ENCODE peak calls at places on chromosomes 2 and 18, in four cellular contexts. Q, C, O and M are unnamed samples.

GRCh38 chr2:70029814-70030409 is 57.4 kb upstream of the PCBP1 start:
- DNase-seq in Q (peak), C (no peak), O (peak), M (peak)

GRCh38 chr2:26018184-26018716 is 15.6 kb upstream of the RAB10 start:
- DNase-seq in Q (peak), C (no peak), O (peak), M (peak)

GRCh38 chr18:36012891-36013290 is 40.4 kb downstream of the RMP24 start:
- DNase-seq in Q (no peak), C (no peak), O (no peak), M (peak)

GRCh38 chr2:136019304-136019703 is 33.9 kb upstream of the DARS1 start:
- DNase-seq in Q (no peak), C (no peak), O (no peak), M (no peak)

GRCh38 chr2:230908595-230909191 is 16.3 kb downstream of the GPR55 start:
- DNase-seq in Q (no peak), C (no peak), O (peak), M (peak)

GRCh38 chr2:18402-19271 is 27.7 kb downstream of the FAM110C start:
- DNase-seq in Q (peak), C (no peak), O (no peak), M (no peak)

GRCh38 chr2:233489666-233490065 is 76.9 kb downstream of the USP40 start:
- DNase-seq in Q (no peak), C (no peak), O (no peak), M (peak)

GRCh38 chr18:54280206-54280550 is 10.9 kb downstream of the POLI start:
- DNase-seq in Q (peak), C (no peak), O (no peak), M (no peak)

GRCh38 chr2:150548527-150548926 is 61.1 kb upstream of the RND3 start:
- DNase-seq in Q (peak), C (no peak), O (no peak), M (peak)

GRCh38 chr2:23480991-23481797 is 96.2 kb downstream of the KLHL29 start:
- DNase-seq in Q (peak), C (no peak), O (no peak), M (peak)

GRCh38 chr2:19911799-19912509 is 10.2 kb upstream of the TTC32 start:
- DNase-seq in Q (no peak), C (no peak), O (no peak), M (peak)

GRCh38 chr2:15082105-15083058 is 449.9 kb downstream of the LRATD1 start:
- DNase-seq in Q (no peak), C (no peak), O (no peak), M (no peak)

GRCh38 chr2:162073776-162074578 is at the start of gene DPP4:
- DNase-seq in Q (peak), C (peak), O (peak), M (no peak)

GRCh38 chr2:129727286-129727685 is 252.2 kb upstream of the RAB6C start:
- DNase-seq in Q (no peak), C (no peak), O (no peak), M (no peak)

GRCh38 chr2:224910535-224910934 is 131.7 kb downstream of the DOCK10 start:
- DNase-seq in Q (no peak), C (no peak), O (no peak), M (peak)

GRCh38 chr18:50734342-50734741 is 85.5 kb downstream of the MRO start:
- DNase-seq in Q (peak), C (no peak), O (no peak), M (no peak)

GRCh38 chr2:2856723-2857415 is 520.7 kb downstream of the EIPR1 start:
- DNase-seq in Q (no peak), C (no peak), O (no peak), M (no peak)

GRCh38 chr2:222448806-222449205 is 24.5 kb downstream of the SGPP2 start:
- DNase-seq in Q (no peak), C (no peak), O (no peak), M (peak)

GRCh38 chr2:191650896-191651773 is 26.8 kb upstream of the NABP1 start:
- DNase-seq in Q (no peak), C (no peak), O (no peak), M (peak)

GRCh38 chr18:11119550-11119949 is 29.8 kb downstream of the PIEZO2 start:
- DNase-seq in Q (no peak), C (no peak), O (no peak), M (peak)

GRCh38 chr18:59057493-59057795 is 82.2 kb upstream of the SEC11C start:
- DNase-seq in Q (no peak), C (no peak), O (no peak), M (no peak)

GRCh38 chr2:226910384-226910783 is 74.5 kb downstream of the RHBDD1 start:
- DNase-seq in Q (no peak), C (no peak), O (no peak), M (no peak)

GRCh38 chr18:59908790-59909189 is 9.0 kb downstream of the PMAIP1 start:
- DNase-seq in Q (no peak), C (no peak), O (no peak), M (peak)

GRCh38 chr2:64018715-64019082 is 529 bp downstream of the VPS54 start:
- DNase-seq in Q (no peak), C (no peak), O (peak), M (peak)

GRCh38 chr18:56124186-56124585 is 514.2 kb downstream of the TXNL1 start:
- DNase-seq in Q (no peak), C (no peak), O (no peak), M (peak)

GRCh38 chr2:9753665-9754531 is 89.4 kb upstream of the TAF1B start:
- DNase-seq in Q (no peak), C (no peak), O (peak), M (no peak)

GRCh38 chr2:165793161-165793778 is 777 bp downstream of the GALNT3 start:
- DNase-seq in Q (peak), C (peak), O (peak), M (no peak)